ENCODE peak calls at places on chromosomes 1 and 21, in five cellular contexts. One of them, this sample, is unnamed.

GRCh38 chr1:18646776-18647410 is 16.2 kb downstream of the PAX7 start:
- DNase-seq in K562: no peak
- DNase-seq in H1: no peak
- DNase-seq in GM12878: no peak
- DNase-seq in HepG2: no peak
- DNase-seq in this sample: no peak

GRCh38 chr1:84089470-84090261 is 54.4 kb upstream of the PRKACB start:
- DNase-seq in K562: no peak
- DNase-seq in H1: no peak
- DNase-seq in GM12878: no peak
- DNase-seq in HepG2: peak
- DNase-seq in this sample: peak

GRCh38 chr1:213512316-213512715 is 461.3 kb downstream of the RPS6KC1 start:
- DNase-seq in K562: no peak
- DNase-seq in H1: no peak
- DNase-seq in GM12878: no peak
- DNase-seq in HepG2: no peak
- DNase-seq in this sample: no peak

GRCh38 chr21:16587141-16587570 is 857.4 kb downstream of the USP25 start:
- DNase-seq in K562: no peak
- DNase-seq in H1: no peak
- DNase-seq in GM12878: no peak
- DNase-seq in HepG2: peak
- DNase-seq in this sample: peak

GRCh38 chr1:116514708-116515525 is 55.9 kb downstream of the CD58 start:
- DNase-seq in K562: no peak
- DNase-seq in H1: no peak
- DNase-seq in GM12878: peak
- DNase-seq in HepG2: no peak
- DNase-seq in this sample: no peak

GRCh38 chr1:170701962-170702361 is 38.0 kb downstream of the PRRX1 start:
- DNase-seq in K562: no peak
- DNase-seq in H1: no peak
- DNase-seq in GM12878: no peak
- DNase-seq in HepG2: no peak
- DNase-seq in this sample: no peak

GRCh38 chr1:91731815-91732214 is 154.1 kb downstream of the TGFBR3 start:
- DNase-seq in K562: no peak
- DNase-seq in H1: no peak
- DNase-seq in GM12878: no peak
- DNase-seq in HepG2: no peak
- DNase-seq in this sample: no peak

GRCh38 chr1:146016891-146017290 is 4.6 kb downstream of the HJV start:
- DNase-seq in K562: no peak
- DNase-seq in H1: no peak
- DNase-seq in GM12878: no peak
- DNase-seq in HepG2: no peak
- DNase-seq in this sample: no peak

GRCh38 chr1:226629896-226630550 is 81.5 kb downstream of the STUM start:
- DNase-seq in K562: no peak
- DNase-seq in H1: no peak
- DNase-seq in GM12878: no peak
- DNase-seq in HepG2: no peak
- DNase-seq in this sample: no peak

GRCh38 chr1:154198756-154199562 is 7.1 kb upstream of the TPM3 start:
- DNase-seq in K562: peak
- DNase-seq in H1: no peak
- DNase-seq in GM12878: no peak
- DNase-seq in HepG2: peak
- DNase-seq in this sample: peak

GRCh38 chr1:110067957-110068645 is 2.4 kb downstream of the ALX3 start:
- DNase-seq in K562: no peak
- DNase-seq in H1: no peak
- DNase-seq in GM12878: no peak
- DNase-seq in HepG2: no peak
- DNase-seq in this sample: no peak

GRCh38 chr1:235278915-235279292 is 49.1 kb downstream of the ARID4B start:
- DNase-seq in K562: no peak
- DNase-seq in H1: no peak
- DNase-seq in GM12878: no peak
- DNase-seq in HepG2: no peak
- DNase-seq in this sample: no peak

GRCh38 chr1:1360511-1361169 is 2.3 kb upstream of the MXRA8 start:
- DNase-seq in K562: no peak
- DNase-seq in H1: no peak
- DNase-seq in GM12878: no peak
- DNase-seq in HepG2: peak
- DNase-seq in this sample: no peak

GRCh38 chr1:207828485-207829158 is 76.8 kb downstream of the CD46 start:
- DNase-seq in K562: peak
- DNase-seq in H1: peak
- DNase-seq in GM12878: peak
- DNase-seq in HepG2: peak
- DNase-seq in this sample: peak

GRCh38 chr1:208934933-208935332 is 648.6 kb upstream of the CAMK1G start:
- DNase-seq in K562: no peak
- DNase-seq in H1: peak
- DNase-seq in GM12878: no peak
- DNase-seq in HepG2: no peak
- DNase-seq in this sample: no peak

GRCh38 chr1:108595510-108595909 is 35.6 kb downstream of the EEIG2 start:
- DNase-seq in K562: no peak
- DNase-seq in H1: no peak
- DNase-seq in GM12878: no peak
- DNase-seq in HepG2: no peak
- DNase-seq in this sample: no peak

GRCh38 chr1:8717148-8717547 is 100.3 kb downstream of the RERE start:
- DNase-seq in K562: no peak
- DNase-seq in H1: no peak
- DNase-seq in GM12878: no peak
- DNase-seq in HepG2: no peak
- DNase-seq in this sample: no peak

GRCh38 chr21:17003221-17003620 is 509.6 kb upstream of the CXADR start:
- DNase-seq in K562: no peak
- DNase-seq in H1: no peak
- DNase-seq in GM12878: no peak
- DNase-seq in HepG2: no peak
- DNase-seq in this sample: peak

GRCh38 chr1:175434268-175434860 is 241.8 kb upstream of the KIAA0040 start:
- DNase-seq in K562: peak
- DNase-seq in H1: peak
- DNase-seq in GM12878: no peak
- DNase-seq in HepG2: no peak
- DNase-seq in this sample: peak

GRCh38 chr1:22121421-22121911 is 21.4 kb downstream of the WNT4 start:
- DNase-seq in K562: peak
- DNase-seq in H1: no peak
- DNase-seq in GM12878: no peak
- DNase-seq in HepG2: no peak
- DNase-seq in this sample: no peak

GRCh38 chr1:207856276-207857023 is 54.5 kb downstream of the CD34 start:
- DNase-seq in K562: no peak
- DNase-seq in H1: no peak
- DNase-seq in GM12878: no peak
- DNase-seq in HepG2: no peak
- DNase-seq in this sample: no peak

GRCh38 chr21:46605759-46606426 is 1.0 kb upstream of the S100B start:
- DNase-seq in K562: peak
- DNase-seq in H1: no peak
- DNase-seq in GM12878: peak
- DNase-seq in HepG2: no peak
- DNase-seq in this sample: no peak

GRCh38 chr21:46604329-46604974 is 430 bp downstream of the S100B start:
- DNase-seq in K562: peak
- DNase-seq in H1: no peak
- DNase-seq in GM12878: no peak
- DNase-seq in HepG2: no peak
- DNase-seq in this sample: no peak

GRCh38 chr21:46607605-46608004 is 2.7 kb upstream of the S100B start:
- DNase-seq in K562: no peak
- DNase-seq in H1: no peak
- DNase-seq in GM12878: no peak
- DNase-seq in HepG2: no peak
- DNase-seq in this sample: no peak

GRCh38 chr21:46604975-46605758 is at the start of gene S100B:
- DNase-seq in K562: peak
- DNase-seq in H1: no peak
- DNase-seq in GM12878: no peak
- DNase-seq in HepG2: no peak
- DNase-seq in this sample: no peak

GRCh38 chr21:46606427-46606813 is 1.5 kb upstream of the S100B start:
- DNase-seq in K562: peak
- DNase-seq in H1: no peak
- DNase-seq in GM12878: no peak
- DNase-seq in HepG2: no peak
- DNase-seq in this sample: no peak
- TF ChIP-seq KDM1A in K562: no peak
- TF ChIP-seq KDM1A in H1: no peak
- TF ChIP-seq KDM1A in GM12878: no peak
- TF ChIP-seq KDM1A in HepG2: no peak
- TF ChIP-seq KDM1A in this sample: no peak

GRCh38 chr21:32306021-32306780 is 7.5 kb downstream of the MRAP start:
- DNase-seq in K562: no peak
- DNase-seq in H1: peak
- DNase-seq in GM12878: no peak
- DNase-seq in HepG2: peak
- DNase-seq in this sample: peak
- TF ChIP-seq KDM1A in K562: no peak
- TF ChIP-seq KDM1A in H1: no peak
- TF ChIP-seq KDM1A in GM12878: no peak
- TF ChIP-seq KDM1A in HepG2: no peak
- TF ChIP-seq KDM1A in this sample: no peak

GRCh38 chr1:178665579-178665978 is 59.5 kb upstream of the RALGPS2 start:
- DNase-seq in K562: no peak
- DNase-seq in H1: no peak
- DNase-seq in GM12878: no peak
- DNase-seq in HepG2: no peak
- DNase-seq in this sample: no peak

GRCh38 chr1:178664278-178664677 is 60.8 kb upstream of the RALGPS2 start:
- DNase-seq in K562: no peak
- DNase-seq in H1: no peak
- DNase-seq in GM12878: peak
- DNase-seq in HepG2: no peak
- DNase-seq in this sample: no peak

GRCh38 chr1:178660484-178660883 is 64.6 kb upstream of the RALGPS2 start:
- DNase-seq in K562: no peak
- DNase-seq in H1: no peak
- DNase-seq in GM12878: peak
- DNase-seq in HepG2: no peak
- DNase-seq in this sample: no peak

GRCh38 chr1:178659789-178660208 is 65.2 kb upstream of the RALGPS2 start:
- DNase-seq in K562: no peak
- DNase-seq in H1: no peak
- DNase-seq in GM12878: peak
- DNase-seq in HepG2: no peak
- DNase-seq in this sample: no peak
- TF ChIP-seq KDM1A in K562: no peak
- TF ChIP-seq KDM1A in H1: no peak
- TF ChIP-seq KDM1A in GM12878: no peak
- TF ChIP-seq KDM1A in HepG2: no peak
- TF ChIP-seq KDM1A in this sample: no peak

DNA sequence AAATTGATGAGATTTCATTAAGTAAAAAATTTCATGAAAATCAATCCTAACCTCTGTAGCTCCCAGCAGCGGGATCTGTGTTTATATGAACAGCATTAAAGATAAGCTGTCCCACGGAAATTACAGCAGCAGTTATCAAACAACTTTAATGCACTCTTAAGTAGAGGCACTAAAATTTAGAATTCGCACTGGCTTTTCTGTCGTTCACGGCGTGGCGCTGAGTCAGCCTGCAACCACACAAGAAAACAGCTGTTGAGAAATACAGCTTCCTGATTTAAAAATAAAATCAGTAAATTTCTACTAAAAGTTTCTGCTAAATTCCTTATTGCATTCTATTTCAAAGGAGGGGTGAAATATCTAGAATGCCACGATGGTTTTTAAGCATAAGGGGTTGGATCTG is 100.0 kb upstream of the TIAM1 start:
- DNase-seq in K562: no peak
- DNase-seq in H1: no peak
- DNase-seq in GM12878: no peak
- DNase-seq in HepG2: no peak
- DNase-seq in this sample: no peak
- TF ChIP-seq KDM1A in K562: no peak
- TF ChIP-seq KDM1A in H1: no peak
- TF ChIP-seq KDM1A in GM12878: no peak
- TF ChIP-seq KDM1A in HepG2: no peak
- TF ChIP-seq KDM1A in this sample: no peak

DNA sequence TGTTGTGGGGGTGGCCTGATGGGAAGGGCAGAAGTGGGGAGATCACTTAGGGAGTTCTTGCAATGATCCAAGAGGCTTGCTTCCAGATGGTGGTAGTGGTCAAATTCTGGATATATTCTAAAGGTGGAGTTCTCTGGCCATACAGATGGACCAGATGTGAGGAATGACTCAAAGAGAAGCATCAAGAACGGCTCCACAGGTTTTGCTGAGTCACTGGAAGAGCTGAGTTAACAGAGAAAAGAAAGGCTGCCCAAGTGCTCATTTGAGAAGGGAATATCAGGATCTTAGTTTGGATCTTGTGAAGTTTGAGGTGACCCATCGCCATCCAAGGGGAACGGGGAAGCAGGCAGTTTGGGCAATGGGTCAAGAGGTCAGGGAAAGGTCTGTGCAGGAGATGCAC is 192.9 kb upstream of the GALNT2 start:
- DNase-seq in K562: no peak
- DNase-seq in H1: no peak
- DNase-seq in GM12878: no peak
- DNase-seq in HepG2: no peak
- DNase-seq in this sample: peak
- TF ChIP-seq KDM1A in K562: no peak
- TF ChIP-seq KDM1A in H1: no peak
- TF ChIP-seq KDM1A in GM12878: no peak
- TF ChIP-seq KDM1A in HepG2: no peak
- TF ChIP-seq KDM1A in this sample: no peak

This sample was measured in A549.